ENCODE peak calls at places on chromosomes 13 and 19, in six cellular contexts. X, A, Y, H, E and O are unnamed samples.

GRCh38 chr19:45276284-45276687 is 25.2 kb downstream of the MARK4 start:
- DNase-seq in X (peak; percentile 29), A (no peak), Y (no peak), H (no peak), E (no peak), O (no peak)

GRCh38 chr13:49098771-49099512 is 121.2 kb upstream of the MLNR start:
- DNase-seq in X (no peak), A (peak; percentile 51), Y (no peak), H (no peak), E (no peak), O (no peak)

GRCh38 chr19:5078666-5079409 is 109.9 kb downstream of the KDM4B start:
- DNase-seq in X (no peak), A (no peak), Y (no peak), H (no peak), E (no peak), O (no peak)

GRCh38 chr19:5460748-5461147 is 5.5 kb downstream of the ZNRF4 start:
- DNase-seq in X (no peak), A (no peak), Y (no peak), H (no peak), E (no peak), O (no peak)

GRCh38 chr13:21569686-21570085 is 34.3 kb downstream of the MICU2 start:
- DNase-seq in X (no peak), A (no peak), Y (no peak), H (no peak), E (no peak), O (no peak)

GRCh38 chr13:45851171-45851889 is at the start of gene SIAH3:
- DNase-seq in X (no peak), A (peak; percentile 5), Y (no peak), H (peak; percentile 63), E (no peak), O (peak; percentile 43)

GRCh38 chr13:113398963-113399754 is 35.2 kb upstream of the GRTP1 start:
- DNase-seq in X (no peak), A (no peak), Y (no peak), H (no peak), E (no peak), O (peak; percentile 29)

GRCh38 chr19:14366529-14366928 is 14.7 kb upstream of the ADGRE5 start:
- DNase-seq in X (peak; percentile 68), A (peak; percentile 88), Y (no peak), H (peak; percentile 93), E (peak; percentile 79), O (peak; percentile 92)

DNA sequence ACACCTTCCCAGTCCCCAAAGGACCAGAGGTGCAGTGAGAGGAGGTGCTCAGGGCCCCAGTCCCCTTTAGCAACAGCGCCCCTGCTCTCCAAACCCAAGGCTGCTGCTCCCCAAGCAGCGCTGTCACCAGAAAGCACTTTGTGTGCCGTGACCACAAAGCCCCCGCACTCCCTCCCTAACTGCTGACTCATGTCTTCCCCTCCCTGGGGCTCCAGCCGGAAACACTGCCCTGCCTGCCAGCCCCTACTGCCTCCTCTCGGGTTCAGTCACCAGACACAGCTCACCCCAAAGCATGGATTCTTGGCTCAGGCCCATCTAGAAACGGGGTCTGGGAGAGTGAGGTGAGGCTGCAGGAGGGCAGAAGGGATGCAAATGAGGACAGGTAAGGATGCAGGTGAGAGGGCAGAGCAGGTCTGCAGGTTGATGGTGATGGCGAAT is 4.9 kb upstream of the TNFSF14 start:
- DNase-seq in X (peak; percentile 21), A (peak; percentile 43), Y (peak; percentile 17), H (peak; percentile 68), E (no peak), O (peak; percentile 85)
- H3K23ac ChIP-seq in X (no peak overlapping the region), A (no peak overlapping the region), Y (peak overlapping the region; percentile 35), H (no peak overlapping the region), E (no peak overlapping the region), O (no peak overlapping the region)

GRCh38 chr19:9061879-9062278 is 25.0 kb upstream of the OR1M1 start:
- DNase-seq in X (no peak), A (no peak), Y (no peak), H (no peak), E (no peak), O (no peak)
- H4K91ac ChIP-seq in X (no peak overlapping the region), A (no peak overlapping the region), Y (no peak overlapping the region), H (no peak overlapping the region), E (no peak overlapping the region), O (no peak overlapping the region)

GRCh38 chr19:3098515-3099346 is 4.6 kb downstream of the GNA11 start:
- DNase-seq in X (peak; percentile 23), A (peak; percentile 60), Y (no peak), H (peak; percentile 44), E (no peak), O (no peak)
- H3K27ac ChIP-seq in X (peak overlapping the region; percentile 47), A (peak overlapping the region; percentile 34), Y (no peak overlapping the region), H (no peak overlapping the region), E (no peak overlapping the region), O (no peak overlapping the region)

GRCh38 chr19:2558543-2558942 is 82.6 kb downstream of the GADD45B start:
- DNase-seq in X (no peak), A (no peak), Y (no peak), H (no peak), E (no peak), O (no peak)
- H3K23ac ChIP-seq in X (no peak overlapping the region), A (no peak overlapping the region), Y (no peak overlapping the region), H (no peak overlapping the region), E (no peak overlapping the region), O (no peak overlapping the region)

DNA sequence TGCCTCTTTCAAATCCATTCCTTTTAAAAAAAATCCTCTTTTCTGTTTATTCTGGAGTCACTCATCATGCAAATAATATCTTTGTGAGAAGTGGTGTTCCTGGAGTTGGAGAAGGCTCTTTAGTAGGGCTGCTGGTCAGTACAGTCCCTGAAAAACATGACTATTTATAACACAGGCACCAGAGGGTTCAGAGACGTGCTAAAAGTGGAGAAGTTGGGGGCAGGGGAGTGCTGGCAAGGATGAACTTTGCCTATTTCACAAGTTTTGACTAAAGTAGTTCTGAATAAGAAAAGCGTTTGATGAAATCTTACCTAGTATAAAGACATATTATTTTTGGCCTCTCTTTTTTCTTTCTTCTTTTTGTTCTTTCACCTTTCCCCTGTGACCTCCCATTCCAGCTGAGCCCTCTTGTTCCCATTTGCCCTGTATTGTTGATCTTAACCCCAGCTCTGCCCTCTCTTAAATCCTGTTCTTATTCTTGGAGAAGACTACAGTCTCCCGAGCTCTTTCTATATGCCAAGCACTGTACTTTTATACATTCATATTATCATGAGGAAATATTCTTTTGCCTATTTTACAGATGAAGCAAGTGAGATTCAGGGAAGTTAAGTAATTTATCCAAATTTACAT is 129.1 kb downstream of the TM9SF2 start:
- DNase-seq in X (no peak), A (no peak), Y (no peak), H (no peak), E (no peak), O (no peak)
- H4K91ac ChIP-seq in X (no peak overlapping the region), A (no peak overlapping the region), Y (no peak overlapping the region), H (no peak overlapping the region), E (no peak overlapping the region), O (no peak overlapping the region)